ENCODE peak calls at places on chromosomes 11 and 22, in six cellular contexts. M is heart left ventricle; K is thoracic aorta; G is activated T-cell treated with anti-CD3 and anti-CD28 coated beads, Interleukin-2, amount 50 U/mL, for 4 hours; W is cardiac fibroblast; Z is NCI-H1436. J is an unnamed sample.

GRCh38 chr11:11022126-11022730 is 164.4 kb upstream of the ZBED5 start:
- DNase-seq in M (no peak), K (no peak), G (no peak), W (peak; percentile 55), Z (no peak), J (no peak)

GRCh38 chr11:59898652-59899051 is 20.1 kb downstream of the OOSP3 start:
- DNase-seq in M (no peak), K (no peak), G (no peak), W (no peak), Z (no peak), J (no peak)

GRCh38 chr11:85759915-85760314 is 51.0 kb downstream of the SYTL2 start:
- DNase-seq in M (no peak), K (no peak), G (no peak), W (peak; percentile 72), Z (no peak), J (no peak)

GRCh38 chr11:18736590-18737148 is 10.7 kb upstream of the IGSF22 start:
- DNase-seq in M (no peak), K (no peak), G (no peak), W (no peak), Z (no peak), J (peak; percentile 47)

GRCh38 chr11:69003301-69003865 is 9.7 kb downstream of the MRGPRF start:
- DNase-seq in M (no peak), K (no peak), G (no peak), W (no peak), Z (no peak), J (no peak)

GRCh38 chr22:17056058-17056457 is 28.7 kb upstream of the IL17RA start:
- DNase-seq in M (no peak), K (no peak), G (no peak), W (no peak), Z (no peak), J (no peak)

GRCh38 chr11:19953342-19953741 is 206.9 kb downstream of the DBX1 start:
- DNase-seq in M (no peak), K (no peak), G (no peak), W (peak; percentile 85), Z (no peak), J (peak; percentile 50)

GRCh38 chr11:70587095-70587389 is 188.7 kb downstream of the CTTN start:
- DNase-seq in M (no peak), K (no peak), G (no peak), W (no peak), Z (no peak), J (no peak)

GRCh38 chr11:73241300-73241699 is 23.2 kb downstream of the P2RY2 start:
- DNase-seq in M (no peak), K (no peak), G (no peak), W (no peak), Z (no peak), J (no peak)

J was measured in iPS-NIHi11.